ENCODE peak calls at places on chromosome 5, in six cellular contexts. K is OCI-LY7, V is heart right ventricle, U is IMR-90, P is stomach, M is Karpas-422. Z is an unnamed sample. For H3K4me1, the result is how much of the 10 kb centered on the place peaks cover.

GRCh38 chr5:115888027-115888426 is 46.3 kb downstream of the AP3S1 start:
- DNase-seq in K (no peak), U (peak), M (peak), V (no peak), P (no peak), Z (no peak)

GRCh38 chr5:112960316-112960715 is 16.3 kb upstream of the DCP2 start:
- DNase-seq in V (no peak), M (no peak), K (no peak), U (no peak), P (no peak), Z (no peak)

GRCh38 chr5:135600971-135601381 is 22.2 kb upstream of the CXCL14 start:
- DNase-seq in P (no peak), K (no peak), U (no peak), M (no peak), V (no peak), Z (no peak)

GRCh38 chr5:67693956-67694564 is 497.5 kb upstream of the CD180 start:
- DNase-seq in V (peak), U (no peak), M (no peak), P (peak), K (no peak), Z (peak)

GRCh38 chr5:78182838-78183237 is 111.7 kb downstream of the AP3B1 start:
- DNase-seq in V (no peak), K (no peak), U (no peak), M (no peak), P (peak), Z (no peak)

GRCh38 chr5:118692811-118693342 is 295.5 kb downstream of the DTWD2 start:
- DNase-seq in K (no peak), P (no peak), M (no peak), V (no peak), U (no peak), Z (no peak)

GRCh38 chr5:10982616-10983015 is 221.6 kb upstream of the DAP start:
- DNase-seq in U (no peak), P (no peak), V (no peak), K (no peak), M (no peak), Z (no peak)

GRCh38 chr5:42547146-42547545 is 123.9 kb downstream of the GHR start:
- DNase-seq in U (peak), V (no peak), K (no peak), P (no peak), M (no peak), Z (no peak)

GRCh38 chr5:96278995-96279394 is 154.1 kb downstream of the PCSK1 start:
- DNase-seq in P (no peak), U (no peak), K (no peak), M (no peak), V (no peak), Z (peak)

DNA sequence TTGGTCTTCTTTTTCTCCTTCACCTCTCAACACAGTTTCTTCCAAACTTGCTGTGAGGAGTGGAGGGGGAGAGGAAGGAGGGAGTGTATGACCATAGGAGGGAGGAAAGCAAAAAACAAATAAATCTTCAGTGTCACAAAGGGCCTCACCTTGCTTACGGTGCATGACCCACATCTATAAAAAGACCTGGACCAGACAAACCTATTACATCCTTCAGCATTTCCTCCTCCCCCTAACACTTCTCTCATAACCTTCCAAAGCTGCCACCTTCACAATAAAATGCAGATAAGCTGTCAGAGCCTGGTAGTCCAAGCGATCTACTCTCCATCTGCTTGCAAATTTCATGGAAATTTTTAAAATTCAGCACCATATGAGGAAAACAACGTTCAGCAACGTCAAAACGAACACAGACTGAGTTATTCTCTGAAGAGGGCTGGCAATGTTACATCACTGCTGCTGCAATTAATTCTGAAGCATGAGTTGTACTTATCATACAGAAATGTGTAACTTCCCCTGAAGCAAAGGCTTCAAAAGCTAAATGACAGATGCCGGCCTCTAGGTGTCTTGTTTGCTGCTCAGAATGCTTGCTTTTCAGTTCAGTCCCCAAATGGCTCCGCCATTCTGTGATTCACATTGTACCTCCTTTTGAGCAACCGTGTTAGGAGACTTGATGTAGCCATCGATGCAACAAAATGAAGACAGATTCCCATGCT is 62.9 kb downstream of the EFNA5 start:
- DNase-seq in U (no peak), M (no peak), K (peak), V (no peak), P (no peak), Z (no peak)
- H3K27ac ChIP-seq in U (no peak), M (no peak), K (no peak), V (no peak), P (no peak), Z (no peak)

GRCh38 chr5:14035859-14036440 is 91.5 kb upstream of the DNAH5 start:
- DNase-seq in U (peak), V (peak), K (no peak), M (peak), P (no peak), Z (no peak)
- H3K4me1 ChIP-seq in U (under half), V (under half), K (under half), M (under half), P (under half), Z (under half)

GRCh38 chr5:39057745-39058144 is 16.5 kb downstream of the RICTOR start:
- DNase-seq in M (no peak), U (no peak), K (no peak), V (no peak), P (no peak), Z (no peak)
- H3K4me3 ChIP-seq in M (peak), U (peak), K (peak), V (peak), P (peak), Z (no peak)

DNA sequence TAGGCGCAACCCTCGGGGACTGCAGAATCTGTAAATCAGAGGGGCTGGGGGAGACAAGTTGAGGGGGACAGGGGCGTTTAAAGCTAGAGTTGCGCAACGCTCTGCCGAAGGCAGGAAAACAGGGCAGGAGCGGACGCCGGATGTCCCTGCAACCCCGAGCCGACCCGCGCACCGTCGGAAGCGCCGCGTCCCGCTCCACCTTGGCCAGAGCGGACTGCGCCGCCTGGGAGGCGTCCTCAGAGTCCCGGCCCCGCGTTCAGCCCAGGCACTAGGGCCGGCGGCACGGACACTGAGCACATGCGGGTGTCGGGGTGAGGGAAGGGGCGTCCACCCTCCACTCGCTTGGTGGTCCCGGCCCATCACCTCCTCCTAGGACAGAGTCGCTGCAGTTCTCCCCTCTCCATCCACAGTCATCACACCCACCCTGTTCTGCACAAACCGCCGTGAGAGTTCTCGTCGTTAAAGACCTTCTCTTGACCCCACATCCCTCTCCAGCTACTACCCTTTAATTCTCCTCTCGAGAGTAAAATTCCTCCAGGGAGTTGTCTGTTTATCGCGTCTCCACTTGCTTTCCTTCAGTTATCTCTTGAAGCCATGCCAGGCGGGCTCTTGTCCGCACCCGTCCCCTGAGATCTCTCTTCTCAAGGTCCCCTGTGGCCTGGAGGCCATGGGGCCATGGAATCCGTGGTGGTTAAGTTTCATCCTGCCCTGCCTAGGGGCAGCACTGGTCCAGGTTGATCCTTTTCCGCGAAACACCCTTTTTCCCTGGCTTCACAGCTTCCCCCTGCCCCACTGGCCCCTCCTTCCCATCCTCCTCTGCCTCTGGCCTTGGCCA is 826 bp upstream of the PDLIM7 start:
- DNase-seq in M (no peak), V (no peak), U (no peak), P (peak), K (no peak), Z (peak)
- H3K27ac ChIP-seq in M (no peak), V (peak), U (peak), P (peak), K (no peak), Z (peak)

DNA sequence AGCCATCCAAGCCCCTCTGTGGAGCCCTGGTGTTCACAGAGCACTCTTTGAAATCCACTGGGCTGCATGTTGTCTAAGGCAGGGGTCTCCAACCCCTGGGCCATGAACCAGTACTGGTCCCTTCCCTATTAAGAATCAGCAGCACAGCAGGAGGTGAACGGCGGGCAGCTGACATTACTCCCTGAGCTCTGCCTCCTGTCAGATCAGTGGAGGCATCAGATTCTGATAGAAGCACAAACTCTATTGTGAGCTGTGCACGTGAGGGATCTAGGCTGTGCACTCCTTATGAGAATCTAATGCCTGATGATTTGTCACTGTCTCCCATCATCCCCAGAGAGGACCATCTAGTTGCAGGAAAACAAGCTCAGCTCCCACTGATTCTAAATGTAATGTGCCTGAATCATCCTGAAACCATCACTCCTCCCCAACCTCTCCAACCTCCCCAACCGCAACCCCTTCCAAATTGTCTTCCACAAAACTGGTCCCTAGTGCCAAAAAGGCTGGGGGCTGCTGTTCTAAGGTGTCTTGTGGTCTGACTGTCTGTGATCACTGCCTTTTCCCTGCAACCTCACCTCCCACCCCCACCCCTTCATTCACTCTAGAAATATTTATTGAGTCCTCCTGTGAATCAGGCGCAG is 171.4 kb upstream of the RAI14 start:
- DNase-seq in U (peak), V (no peak), M (no peak), K (no peak), P (no peak), Z (no peak)
- H3K4me1 ChIP-seq in U (under half), V (under half), M (under half), K (under half), P (under half), Z (under half)

GRCh38 chr5:141051526-141051876 is 327 bp downstream of the PCDHB1 start:
- DNase-seq in U (no peak), K (no peak), V (no peak), P (no peak), M (no peak), Z (peak)
- H3K4me3 ChIP-seq in U (peak), K (no peak), V (peak), P (peak), M (no peak), Z (peak)

Z was measured in testis.